ENCODE peak calls at places on chromosomes 16 and 17, in four cellular contexts. V, M, U and I are unnamed samples.

GRCh38 chr17:68184816-68185436 is 62.9 kb upstream of the AMZ2 start:
- DNase-seq in V (no peak), M (no peak), U (no peak), I (no peak)

GRCh38 chr17:77462101-77462500 is 321.3 kb downstream of the SEC14L1 start:
- DNase-seq in V (no peak), M (no peak), U (no peak), I (no peak)

GRCh38 chr16:10087151-10087550 is 95.1 kb downstream of the GRIN2A start:
- DNase-seq in V (no peak), M (no peak), U (no peak), I (no peak)

GRCh38 chr17:6857904-6858303 is 26.4 kb upstream of the TEKT1 start:
- DNase-seq in V (no peak), M (no peak), U (no peak), I (no peak)

GRCh38 chr17:63446981-63447687 is 1.0 kb upstream of the CYB561 start:
- DNase-seq in V (no peak), M (no peak), U (peak), I (no peak)

GRCh38 chr16:48180868-48181480 is 25.2 kb upstream of the ABCC12 start:
- DNase-seq in V (no peak), M (no peak), U (no peak), I (no peak)

GRCh38 chr17:50026901-50027638 is 28.8 kb upstream of the ITGA3 start:
- DNase-seq in V (peak), M (no peak), U (peak), I (peak)

GRCh38 chr17:19018600-19018950 is 14.0 kb upstream of the FAM83G start:
- DNase-seq in V (no peak), M (no peak), U (no peak), I (no peak)

GRCh38 chr16:83162791-83163190 is 536.0 kb downstream of the CDH13 start:
- DNase-seq in V (no peak), M (no peak), U (no peak), I (no peak)

GRCh38 chr17:45824475-45824874 is 20.2 kb upstream of the SPPL2C start:
- DNase-seq in V (no peak), M (no peak), U (no peak), I (no peak)

GRCh38 chr16:50059111-50059510 is 6.7 kb upstream of the HEATR3 start:
- DNase-seq in V (no peak), M (no peak), U (no peak), I (no peak)

GRCh38 chr16:4556580-4556979 is 440 bp downstream of the C16orf96 start:
- DNase-seq in V (no peak), M (no peak), U (peak), I (no peak)

GRCh38 chr17:38476549-38476948 is 48.3 kb downstream of the ARHGAP23 start:
- DNase-seq in V (no peak), M (no peak), U (no peak), I (no peak)

GRCh38 chr17:20092292-20092867 is 83.2 kb downstream of the SPECC1 start:
- DNase-seq in V (no peak), M (no peak), U (no peak), I (no peak)

GRCh38 chr16:72201387-72201786 is 29.4 kb upstream of the PMFBP1 start:
- DNase-seq in V (no peak), M (no peak), U (no peak), I (no peak)

GRCh38 chr17:19756551-19756950 is 8.5 kb upstream of the ALDH3A1 start:
- DNase-seq in V (peak), M (no peak), U (no peak), I (no peak)

GRCh38 chr16:84988328-84989080 is 22.8 kb downstream of the ZDHHC7 start:
- DNase-seq in V (no peak), M (no peak), U (no peak), I (no peak)

GRCh38 chr17:41967141-41967920 is 736 bp downstream of the CNP start:
- DNase-seq in V (no peak), M (no peak), U (no peak), I (no peak)

GRCh38 chr16:67931712-67932461 is at the start of gene CTRL:
- DNase-seq in V (no peak), M (no peak), U (no peak), I (no peak)

GRCh38 chr17:2292100-2292499 is 11.5 kb downstream of the SMG6 start:
- DNase-seq in V (no peak), M (peak), U (no peak), I (no peak)

GRCh38 chr16:57844416-57845030 is 42.2 kb upstream of the KIFC3 start:
- DNase-seq in V (peak), M (no peak), U (no peak), I (no peak)
- TF ChIP-seq CTCF in V (no peak), M (no peak), U (no peak), I (no peak)

GRCh38 chr16:87954361-87954760 is 3.1 kb downstream of the BANP start:
- DNase-seq in V (no peak), M (no peak), U (no peak), I (no peak)
- H3K27ac ChIP-seq in V (peak), M (no peak), U (no peak), I (peak)

DNA sequence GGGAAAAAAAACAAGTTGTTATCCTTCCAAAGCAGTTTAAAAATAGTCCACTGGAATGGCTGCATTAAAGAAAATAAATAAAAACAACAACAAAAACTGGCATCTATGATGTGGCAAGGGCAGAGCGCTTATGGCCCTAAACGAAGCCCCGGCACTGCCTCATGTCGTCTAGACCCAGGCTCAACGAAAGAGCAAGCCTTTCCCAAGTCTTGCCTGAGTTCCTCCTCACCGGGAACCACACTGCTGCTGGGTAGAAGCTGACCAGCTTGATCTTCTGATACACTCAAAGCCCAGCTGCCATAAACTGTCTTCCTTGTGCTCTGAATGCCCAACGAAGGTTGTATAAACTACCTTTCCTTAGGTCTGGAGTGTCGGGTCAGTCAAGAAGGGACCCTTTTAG is 37.0 kb downstream of the NDEL1 start:
- DNase-seq in V (no peak), M (no peak), U (no peak), I (no peak)
- TF ChIP-seq CTCF in V (no peak), M (no peak), U (no peak), I (no peak)

GRCh38 chr16:3008749-3009088 is 4.0 kb upstream of the CLDN9 start:
- DNase-seq in V (no peak), M (no peak), U (no peak), I (no peak)
- H3K27ac ChIP-seq in V (no peak), M (no peak), U (peak), I (no peak)

GRCh38 chr16:3092501-3092991 is 6.5 kb downstream of the ZSCAN10 start:
- DNase-seq in V (no peak), M (no peak), U (no peak), I (no peak)
- TF ChIP-seq CTCF in V (no peak), M (no peak), U (no peak), I (no peak)

GRCh38 chr16:26731729-26732128 is 335.0 kb upstream of the C16orf82 start:
- DNase-seq in V (no peak), M (no peak), U (no peak), I (no peak)

GRCh38 chr16:26729917-26730541 is 336.7 kb upstream of the C16orf82 start:
- DNase-seq in V (no peak), M (no peak), U (no peak), I (no peak)

DNA sequence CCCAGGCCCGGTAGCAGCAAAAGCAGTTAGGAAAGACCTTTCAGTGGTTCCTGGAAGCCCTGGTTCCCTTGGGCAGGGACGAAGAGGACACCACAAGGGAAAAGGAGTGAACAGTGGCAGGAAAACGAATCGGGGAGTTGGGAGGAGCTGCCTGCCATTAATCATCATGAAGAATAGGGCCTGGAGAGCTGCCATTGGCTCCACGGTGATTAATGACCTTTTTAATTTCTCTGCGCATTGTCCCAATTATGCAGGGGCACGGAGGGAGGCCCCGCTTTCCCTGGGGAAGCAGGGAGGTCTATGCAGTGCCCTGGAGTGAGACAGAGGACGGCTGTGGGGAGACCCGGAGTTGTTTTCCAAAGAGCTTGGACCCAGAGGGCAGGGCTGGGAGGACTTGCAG is 338.9 kb upstream of the C16orf82 start:
- DNase-seq in V (no peak), M (no peak), U (no peak), I (no peak)
- H3K27ac ChIP-seq in V (no peak), M (no peak), U (no peak), I (no peak)